ENCODE peak calls at places on chromosomes 3 and 15, in five cellular contexts. One of them, this sample, is unnamed.

GRCh38 chr3:38960953-38961622 is 90.7 kb downstream of the SCN11A start:
- DNase-seq in activated CD8-positive, alpha-beta memory T cell treated with anti-CD3 and anti-CD28 coated beads for 24 hours: no peak
- DNase-seq in T-helper 22 cell: no peak
- DNase-seq in NK-92 treated with Interleukin-12 subunit alpha and Interleukin-12 subunit beta, amount 100 ng/mL, for 24 hours: no peak
- DNase-seq in MCF 10A: peak; percentile 53
- DNase-seq in this sample: no peak

GRCh38 chr15:25931846-25932245 is 68.7 kb upstream of the ATP10A start:
- DNase-seq in NK-92 treated with Interleukin-12 subunit alpha and Interleukin-12 subunit beta, amount 100 ng/mL, for 24 hours: no peak
- DNase-seq in T-helper 22 cell: no peak
- DNase-seq in activated CD8-positive, alpha-beta memory T cell treated with anti-CD3 and anti-CD28 coated beads for 24 hours: no peak
- DNase-seq in MCF 10A: no peak
- DNase-seq in this sample: no peak

GRCh38 chr15:65371976-65372786 is 5.6 kb downstream of the IGDCC3 start:
- DNase-seq in MCF 10A: no peak
- DNase-seq in activated CD8-positive, alpha-beta memory T cell treated with anti-CD3 and anti-CD28 coated beads for 24 hours: no peak
- DNase-seq in T-helper 22 cell: no peak
- DNase-seq in NK-92 treated with Interleukin-12 subunit alpha and Interleukin-12 subunit beta, amount 100 ng/mL, for 24 hours: no peak
- DNase-seq in this sample: no peak

GRCh38 chr3:11384074-11384473 is 111.9 kb downstream of the ATG7 start:
- DNase-seq in NK-92 treated with Interleukin-12 subunit alpha and Interleukin-12 subunit beta, amount 100 ng/mL, for 24 hours: no peak
- DNase-seq in MCF 10A: peak; percentile 43
- DNase-seq in T-helper 22 cell: no peak
- DNase-seq in activated CD8-positive, alpha-beta memory T cell treated with anti-CD3 and anti-CD28 coated beads for 24 hours: no peak
- DNase-seq in this sample: no peak

GRCh38 chr3:161150001-161150525 is 44.9 kb upstream of the B3GALNT1 start:
- DNase-seq in NK-92 treated with Interleukin-12 subunit alpha and Interleukin-12 subunit beta, amount 100 ng/mL, for 24 hours: no peak
- DNase-seq in T-helper 22 cell: no peak
- DNase-seq in activated CD8-positive, alpha-beta memory T cell treated with anti-CD3 and anti-CD28 coated beads for 24 hours: no peak
- DNase-seq in MCF 10A: no peak
- DNase-seq in this sample: no peak

GRCh38 chr3:50600841-50601591 is 10.6 kb downstream of the CISH start:
- DNase-seq in T-helper 22 cell: peak; percentile 40
- DNase-seq in MCF 10A: peak; percentile 98
- DNase-seq in activated CD8-positive, alpha-beta memory T cell treated with anti-CD3 and anti-CD28 coated beads for 24 hours: peak; percentile 93
- DNase-seq in NK-92 treated with Interleukin-12 subunit alpha and Interleukin-12 subunit beta, amount 100 ng/mL, for 24 hours: peak; percentile 81
- DNase-seq in this sample: peak; percentile 37

GRCh38 chr3:118525096-118525495 is 509.6 kb downstream of the IGSF11 start:
- DNase-seq in NK-92 treated with Interleukin-12 subunit alpha and Interleukin-12 subunit beta, amount 100 ng/mL, for 24 hours: no peak
- DNase-seq in T-helper 22 cell: no peak
- DNase-seq in activated CD8-positive, alpha-beta memory T cell treated with anti-CD3 and anti-CD28 coated beads for 24 hours: no peak
- DNase-seq in MCF 10A: no peak
- DNase-seq in this sample: no peak

GRCh38 chr3:69784854-69785523 is 45.7 kb downstream of the MITF start:
- DNase-seq in T-helper 22 cell: no peak
- DNase-seq in MCF 10A: peak; percentile 74
- DNase-seq in activated CD8-positive, alpha-beta memory T cell treated with anti-CD3 and anti-CD28 coated beads for 24 hours: no peak
- DNase-seq in NK-92 treated with Interleukin-12 subunit alpha and Interleukin-12 subunit beta, amount 100 ng/mL, for 24 hours: no peak
- DNase-seq in this sample: no peak

GRCh38 chr3:11185564-11186317 is 31.4 kb downstream of the HRH1 start:
- DNase-seq in T-helper 22 cell: no peak
- DNase-seq in NK-92 treated with Interleukin-12 subunit alpha and Interleukin-12 subunit beta, amount 100 ng/mL, for 24 hours: no peak
- DNase-seq in MCF 10A: peak; percentile 99
- DNase-seq in activated CD8-positive, alpha-beta memory T cell treated with anti-CD3 and anti-CD28 coated beads for 24 hours: no peak
- DNase-seq in this sample: no peak

GRCh38 chr3:141370065-141370533 is 1.8 kb downstream of the ZBTB38 start:
- DNase-seq in activated CD8-positive, alpha-beta memory T cell treated with anti-CD3 and anti-CD28 coated beads for 24 hours: peak; percentile 66
- DNase-seq in T-helper 22 cell: peak; percentile 50
- DNase-seq in NK-92 treated with Interleukin-12 subunit alpha and Interleukin-12 subunit beta, amount 100 ng/mL, for 24 hours: peak; percentile 33
- DNase-seq in MCF 10A: peak; percentile 93
- DNase-seq in this sample: peak; percentile 50

GRCh38 chr15:90716317-90716975 is 700 bp upstream of the BLM start:
- DNase-seq in T-helper 22 cell: no peak
- DNase-seq in NK-92 treated with Interleukin-12 subunit alpha and Interleukin-12 subunit beta, amount 100 ng/mL, for 24 hours: no peak
- DNase-seq in MCF 10A: no peak
- DNase-seq in activated CD8-positive, alpha-beta memory T cell treated with anti-CD3 and anti-CD28 coated beads for 24 hours: no peak
- DNase-seq in this sample: no peak

GRCh38 chr3:194837457-194838135 is 151.9 kb downstream of the FAM43A start:
- DNase-seq in T-helper 22 cell: no peak
- DNase-seq in activated CD8-positive, alpha-beta memory T cell treated with anti-CD3 and anti-CD28 coated beads for 24 hours: no peak
- DNase-seq in NK-92 treated with Interleukin-12 subunit alpha and Interleukin-12 subunit beta, amount 100 ng/mL, for 24 hours: no peak
- DNase-seq in MCF 10A: no peak
- DNase-seq in this sample: no peak

GRCh38 chr3:58657571-58658141 is 8.9 kb downstream of the FAM3D start:
- DNase-seq in activated CD8-positive, alpha-beta memory T cell treated with anti-CD3 and anti-CD28 coated beads for 24 hours: no peak
- DNase-seq in MCF 10A: no peak
- DNase-seq in NK-92 treated with Interleukin-12 subunit alpha and Interleukin-12 subunit beta, amount 100 ng/mL, for 24 hours: no peak
- DNase-seq in T-helper 22 cell: no peak
- DNase-seq in this sample: no peak

GRCh38 chr3:37498126-37499039 is 324.0 kb upstream of the LRRFIP2 start:
- DNase-seq in activated CD8-positive, alpha-beta memory T cell treated with anti-CD3 and anti-CD28 coated beads for 24 hours: no peak
- DNase-seq in NK-92 treated with Interleukin-12 subunit alpha and Interleukin-12 subunit beta, amount 100 ng/mL, for 24 hours: no peak
- DNase-seq in T-helper 22 cell: no peak
- DNase-seq in MCF 10A: no peak
- DNase-seq in this sample: no peak

GRCh38 chr3:10268116-10268515 is 19.9 kb downstream of the TATDN2 start:
- DNase-seq in activated CD8-positive, alpha-beta memory T cell treated with anti-CD3 and anti-CD28 coated beads for 24 hours: no peak
- DNase-seq in MCF 10A: no peak
- DNase-seq in NK-92 treated with Interleukin-12 subunit alpha and Interleukin-12 subunit beta, amount 100 ng/mL, for 24 hours: no peak
- DNase-seq in T-helper 22 cell: no peak
- DNase-seq in this sample: no peak

GRCh38 chr3:50170689-50171088 is 15.6 kb downstream of the SEMA3F start:
- DNase-seq in T-helper 22 cell: no peak
- DNase-seq in activated CD8-positive, alpha-beta memory T cell treated with anti-CD3 and anti-CD28 coated beads for 24 hours: no peak
- DNase-seq in NK-92 treated with Interleukin-12 subunit alpha and Interleukin-12 subunit beta, amount 100 ng/mL, for 24 hours: peak; percentile 11
- DNase-seq in MCF 10A: no peak
- DNase-seq in this sample: no peak

GRCh38 chr3:146581877-146582508 is 23.2 kb downstream of the PLSCR5 start:
- DNase-seq in MCF 10A: peak; percentile 76
- DNase-seq in NK-92 treated with Interleukin-12 subunit alpha and Interleukin-12 subunit beta, amount 100 ng/mL, for 24 hours: no peak
- DNase-seq in T-helper 22 cell: no peak
- DNase-seq in activated CD8-positive, alpha-beta memory T cell treated with anti-CD3 and anti-CD28 coated beads for 24 hours: no peak
- DNase-seq in this sample: no peak

GRCh38 chr3:9644245-9644644 is 5.1 kb upstream of the MTMR14 start:
- DNase-seq in activated CD8-positive, alpha-beta memory T cell treated with anti-CD3 and anti-CD28 coated beads for 24 hours: no peak
- DNase-seq in MCF 10A: no peak
- DNase-seq in T-helper 22 cell: no peak
- DNase-seq in NK-92 treated with Interleukin-12 subunit alpha and Interleukin-12 subunit beta, amount 100 ng/mL, for 24 hours: no peak
- DNase-seq in this sample: no peak

GRCh38 chr3:52055537-52056351 is 627 bp downstream of the DUSP7 start:
- DNase-seq in MCF 10A: no peak
- DNase-seq in NK-92 treated with Interleukin-12 subunit alpha and Interleukin-12 subunit beta, amount 100 ng/mL, for 24 hours: no peak
- DNase-seq in activated CD8-positive, alpha-beta memory T cell treated with anti-CD3 and anti-CD28 coated beads for 24 hours: peak; percentile 82
- DNase-seq in T-helper 22 cell: peak; percentile 20
- DNase-seq in this sample: peak; percentile 5

GRCh38 chr3:170089862-170090600 is 52.2 kb downstream of the GPR160 start:
- DNase-seq in NK-92 treated with Interleukin-12 subunit alpha and Interleukin-12 subunit beta, amount 100 ng/mL, for 24 hours: no peak
- DNase-seq in activated CD8-positive, alpha-beta memory T cell treated with anti-CD3 and anti-CD28 coated beads for 24 hours: no peak
- DNase-seq in T-helper 22 cell: no peak
- DNase-seq in MCF 10A: peak; percentile 31
- DNase-seq in this sample: no peak

GRCh38 chr15:100940785-100941379 is 21.7 kb downstream of the LRRK1 start:
- DNase-seq in activated CD8-positive, alpha-beta memory T cell treated with anti-CD3 and anti-CD28 coated beads for 24 hours: no peak
- DNase-seq in T-helper 22 cell: no peak
- DNase-seq in NK-92 treated with Interleukin-12 subunit alpha and Interleukin-12 subunit beta, amount 100 ng/mL, for 24 hours: no peak
- DNase-seq in MCF 10A: no peak
- DNase-seq in this sample: no peak

GRCh38 chr3:98329392-98330124 is 24.1 kb upstream of the OR5K4 start:
- DNase-seq in NK-92 treated with Interleukin-12 subunit alpha and Interleukin-12 subunit beta, amount 100 ng/mL, for 24 hours: peak; percentile 10
- DNase-seq in T-helper 22 cell: peak; percentile 3
- DNase-seq in activated CD8-positive, alpha-beta memory T cell treated with anti-CD3 and anti-CD28 coated beads for 24 hours: peak; percentile 66
- DNase-seq in MCF 10A: peak; percentile 69
- DNase-seq in this sample: peak; percentile 6

GRCh38 chr3:187966141-187966540 is 187.8 kb upstream of the LPP start:
- DNase-seq in activated CD8-positive, alpha-beta memory T cell treated with anti-CD3 and anti-CD28 coated beads for 24 hours: no peak
- DNase-seq in MCF 10A: no peak
- DNase-seq in NK-92 treated with Interleukin-12 subunit alpha and Interleukin-12 subunit beta, amount 100 ng/mL, for 24 hours: no peak
- DNase-seq in T-helper 22 cell: no peak
- DNase-seq in this sample: no peak

GRCh38 chr3:151838574-151839312 is 24.8 kb downstream of the AADAC start:
- DNase-seq in activated CD8-positive, alpha-beta memory T cell treated with anti-CD3 and anti-CD28 coated beads for 24 hours: no peak
- DNase-seq in T-helper 22 cell: no peak
- DNase-seq in MCF 10A: peak; percentile 88
- DNase-seq in NK-92 treated with Interleukin-12 subunit alpha and Interleukin-12 subunit beta, amount 100 ng/mL, for 24 hours: no peak
- DNase-seq in this sample: no peak

GRCh38 chr15:78059110-78059839 is 18.2 kb downstream of the TBC1D2B start:
- DNase-seq in MCF 10A: peak; percentile 44
- DNase-seq in NK-92 treated with Interleukin-12 subunit alpha and Interleukin-12 subunit beta, amount 100 ng/mL, for 24 hours: no peak
- DNase-seq in activated CD8-positive, alpha-beta memory T cell treated with anti-CD3 and anti-CD28 coated beads for 24 hours: no peak
- DNase-seq in T-helper 22 cell: no peak
- DNase-seq in this sample: no peak